ENCODE peak calls at places on chromosomes 2 and 18, in seven cellular contexts. C, B, A, W, D, G and T are unnamed samples.

GRCh38 chr2:85723707-85724360 is 29.7 kb downstream of the GNLY start:
- DNase-seq in G (no peak), B (no peak), W (no peak), A (peak), D (no peak), C (no peak), T (no peak)

GRCh38 chr2:113158884-113159553 is 14.8 kb upstream of the PSD4 start:
- DNase-seq in C (no peak), B (no peak), D (no peak), A (peak), W (no peak), G (no peak), T (no peak)

GRCh38 chr2:224594840-224595239 is 9.7 kb upstream of the CUL3 start:
- DNase-seq in C (no peak), B (no peak), W (no peak), G (peak), D (no peak), A (peak), T (no peak)

GRCh38 chr2:226030369-226031077 is 631.0 kb downstream of the NYAP2 start:
- DNase-seq in C (no peak), B (no peak), G (no peak), D (peak), A (no peak), W (no peak), T (no peak)

GRCh38 chr2:88753833-88754584 is 62.5 kb downstream of the RPIA start:
- DNase-seq in C (no peak), B (no peak), D (peak), G (peak), W (peak), A (no peak), T (no peak)

GRCh38 chr18:4352746-4353522 is 102.2 kb downstream of the DLGAP1 start:
- DNase-seq in B (no peak), W (no peak), D (peak), G (no peak), A (no peak), C (no peak), T (no peak)

GRCh38 chr2:19542796-19543195 is 184.4 kb upstream of the OSR1 start:
- DNase-seq in B (no peak), G (no peak), A (peak), C (no peak), W (no peak), D (no peak), T (no peak)

GRCh38 chr2:231222318-231223000 is 24.0 kb downstream of the ARMC9 start:
- DNase-seq in G (no peak), C (no peak), D (no peak), B (no peak), A (peak), W (no peak), T (no peak)

GRCh38 chr18:7608174-7608550 is 41.0 kb downstream of the PTPRM start:
- DNase-seq in G (no peak), A (peak), W (no peak), C (no peak), B (no peak), D (no peak), T (no peak)

GRCh38 chr2:239259603-239260298 is 141.1 kb downstream of the HDAC4 start:
- DNase-seq in B (no peak), A (no peak), D (no peak), W (peak), G (no peak), C (no peak), T (peak)

GRCh38 chr2:227163998-227164744 is at the start of the genes COL4A3 and COL4A4:
- DNase-seq in D (peak), W (peak), C (peak), B (peak), A (peak), G (peak), T (peak)

GRCh38 chr2:96800061-96800761 is 15.9 kb upstream of the CNNM3 start:
- DNase-seq in C (no peak), W (no peak), G (no peak), D (no peak), A (no peak), B (no peak), T (no peak)

GRCh38 chr18:44107187-44107586 is 573.5 kb upstream of the SETBP1 start:
- DNase-seq in C (no peak), A (peak), G (peak), W (no peak), D (no peak), B (no peak), T (no peak)

GRCh38 chr18:58397385-58398132 is 231.3 kb downstream of the ALPK2 start:
- DNase-seq in C (no peak), W (no peak), A (no peak), G (no peak), B (no peak), D (no peak), T (no peak)

GRCh38 chr2:16049406-16049805 is 109.1 kb downstream of the MYCN start:
- DNase-seq in B (no peak), W (no peak), G (no peak), D (no peak), C (no peak), A (no peak), T (no peak)

GRCh38 chr2:115654362-115654761 is 1211.9 kb downstream of the DPP10 start:
- DNase-seq in G (no peak), A (no peak), W (no peak), B (no peak), C (no peak), D (no peak), T (no peak)

GRCh38 chr2:108626993-108627392 is 92.3 kb upstream of the RANBP2 start:
- DNase-seq in A (no peak), C (no peak), B (no peak), G (peak), W (no peak), D (no peak), T (no peak)

GRCh38 chr18:6650063-6650462 is 79.5 kb upstream of the ARHGAP28 start:
- DNase-seq in C (peak), W (peak), G (no peak), A (no peak), B (no peak), D (no peak), T (no peak)

GRCh38 chr2:3805120-3805519 is 101.7 kb downstream of the DCDC2C start:
- DNase-seq in D (peak), C (no peak), G (peak), A (no peak), W (no peak), B (no peak), T (no peak)

GRCh38 chr2:128324897-128325410 is 6.3 kb upstream of the HS6ST1 start:
- DNase-seq in A (no peak), G (no peak), D (no peak), B (no peak), W (no peak), C (no peak), T (no peak)

GRCh38 chr2:90207454-90208058 is 1516.1 kb downstream of the RPIA start:
- DNase-seq in G (peak), C (no peak), A (no peak), B (no peak), D (peak), W (no peak), T (no peak)

GRCh38 chr2:172373076-172373475 is 54.3 kb upstream of the ITGA6 start:
- DNase-seq in W (no peak), G (no peak), B (no peak), C (no peak), D (no peak), A (no peak), T (no peak)

GRCh38 chr18:50832754-50833153 is 12.9 kb upstream of the MRO start:
- DNase-seq in W (no peak), D (no peak), B (no peak), G (no peak), A (no peak), C (no peak), T (no peak)

GRCh38 chr2:240891492-240892340 is 4.2 kb downstream of the MAB21L4 start:
- DNase-seq in D (no peak), G (no peak), B (no peak), C (no peak), A (no peak), W (no peak), T (no peak)

GRCh38 chr2:150075831-150076230 is 411.6 kb downstream of the RND3 start:
- DNase-seq in A (peak), G (peak), D (no peak), C (no peak), B (no peak), W (no peak), T (no peak)

GRCh38 chr2:218290316-218291261 is 1.7 kb downstream of the TMBIM1 start:
- DNase-seq in W (no peak), D (no peak), B (no peak), C (no peak), A (no peak), G (peak), T (no peak)

GRCh38 chr2:157751462-157752058 is 122.9 kb upstream of the ACVR1C start:
- DNase-seq in D (peak), G (peak), B (no peak), W (peak), C (peak), A (no peak), T (peak)
- TF ChIP-seq CTCF in D (peak), G (peak), B (no peak), W (no peak), C (no peak), A (no peak), T (no peak)

GRCh38 chr2:101961287-101962242 is 30.2 kb upstream of the IL1R2 start:
- DNase-seq in B (peak), A (peak), W (peak), D (no peak), G (peak), C (peak), T (peak)
- TF ChIP-seq CTCF in B (no peak), A (peak), W (no peak), D (no peak), G (no peak), C (no peak), T (no peak)

GRCh38 chr2:40230717-40231300 is 221.1 kb downstream of the SLC8A1 start:
- DNase-seq in G (peak), B (no peak), D (no peak), W (no peak), A (peak), C (no peak), T (no peak)
- TF ChIP-seq CTCF in G (peak), B (no peak), D (no peak), W (no peak), A (no peak), C (no peak), T (no peak)

GRCh38 chr2:98607741-98608117 is 583 bp downstream of the COA5 start:
- DNase-seq in D (no peak), W (no peak), G (peak), B (no peak), A (no peak), C (no peak), T (no peak)

GRCh38 chr2:98607104-98607503 is 1.2 kb downstream of the COA5 start:
- DNase-seq in D (no peak), A (no peak), B (no peak), W (no peak), G (no peak), C (no peak), T (no peak)

GRCh38 chr2:98606431-98606830 is 1.9 kb downstream of the COA5 start:
- DNase-seq in C (no peak), D (no peak), W (no peak), B (no peak), G (no peak), A (no peak), T (no peak)

GRCh38 chr2:98608962-98609604 is 694 bp downstream of the UNC50 start:
- DNase-seq in G (peak), B (no peak), D (peak), C (no peak), W (peak), A (peak), T (no peak)

GRCh38 chr2:98608118-98608961 is at the start of the genes COA5 and UNC50:
- DNase-seq in G (peak), C (peak), W (peak), D (peak), B (peak), A (peak), T (peak)
- TF ChIP-seq CTCF in G (no peak), C (no peak), W (no peak), D (no peak), B (no peak), A (no peak), T (no peak)

GRCh38 chr18:79067611-79068010 is 1.6 kb upstream of the ATP9B start:
- DNase-seq in C (no peak), A (no peak), W (no peak), D (no peak), G (no peak), B (no peak), T (no peak)

GRCh38 chr18:79069792-79070151 is 578 bp downstream of the ATP9B start:
- DNase-seq in G (no peak), B (no peak), W (no peak), C (no peak), D (no peak), A (no peak), T (no peak)

GRCh38 chr18:79068299-79068945 is 772 bp upstream of the ATP9B start:
- DNase-seq in A (peak), G (peak), W (peak), B (peak), D (peak), C (no peak), T (peak)

GRCh38 chr18:79070486-79070885 is 1.3 kb downstream of the ATP9B start:
- DNase-seq in W (no peak), C (no peak), B (no peak), G (no peak), A (peak), D (no peak), T (no peak)

DNA sequence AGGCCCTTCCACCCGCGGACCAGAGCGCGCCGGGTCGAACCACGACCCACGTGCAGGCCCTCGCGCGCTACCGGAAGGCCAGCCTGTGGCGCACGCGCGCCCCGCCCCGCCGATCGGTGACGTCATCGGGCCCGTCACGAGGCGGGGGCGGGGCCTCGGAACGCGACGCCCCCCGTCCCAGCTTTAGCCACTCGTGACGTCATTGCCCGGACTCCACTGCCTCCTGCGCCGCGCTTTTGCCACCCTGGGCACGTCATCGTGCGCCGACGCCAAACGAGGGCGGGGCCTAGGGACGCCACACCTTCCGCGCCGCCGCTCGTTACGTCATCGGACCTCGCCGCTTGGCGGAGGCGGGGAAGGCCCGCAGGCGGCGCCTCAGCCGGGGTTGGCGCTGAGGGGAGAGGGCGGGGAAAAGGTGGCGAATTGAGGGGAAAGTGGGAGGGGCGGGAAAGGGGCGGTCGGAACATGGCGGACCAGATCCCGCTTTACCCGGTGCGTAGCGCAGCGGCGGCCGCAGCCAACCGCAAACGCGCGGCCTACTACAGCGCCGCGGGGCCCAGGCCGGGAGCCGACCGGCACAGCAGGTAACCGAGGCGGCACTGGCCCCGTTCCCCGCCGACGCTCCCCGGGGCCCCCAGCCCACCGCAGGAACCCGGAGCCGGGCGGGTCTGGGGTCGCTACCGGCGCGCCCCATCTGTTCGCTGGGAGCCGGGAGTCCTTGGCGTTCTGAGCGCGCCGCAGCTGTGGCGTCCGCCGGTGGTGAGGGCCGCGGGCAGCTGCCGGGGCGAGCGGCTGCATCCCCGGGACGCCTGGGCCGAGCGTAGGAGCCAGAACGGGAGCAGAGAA is at the start of gene ATP9B:
- DNase-seq in C (peak), G (peak), D (peak), B (peak), W (peak), A (peak), T (peak)
- TF ChIP-seq CTCF in C (no peak), G (no peak), D (no peak), B (peak), W (no peak), A (no peak), T (no peak)

GRCh38 chr2:135004005-135004746 is 43.1 kb downstream of the MAP3K19 start:
- DNase-seq in C (peak), B (peak), D (peak), A (peak), W (peak), G (peak), T (peak)

GRCh38 chr2:135002836-135003235 is 44.4 kb downstream of the MAP3K19 start:
- DNase-seq in A (no peak), B (no peak), W (no peak), D (no peak), C (no peak), G (no peak), T (no peak)

GRCh38 chr2:134999536-134999935 is 47.7 kb downstream of the MAP3K19 start:
- DNase-seq in B (no peak), G (no peak), W (no peak), C (no peak), D (no peak), A (peak), T (no peak)
- TF ChIP-seq CTCF in B (no peak), G (no peak), W (no peak), C (no peak), D (no peak), A (no peak), T (no peak)

GRCh38 chr2:12048551-12048950 is 302.1 kb downstream of the LPIN1 start:
- DNase-seq in B (no peak), C (no peak), A (no peak), D (peak), G (no peak), W (no peak), T (no peak)
- TF ChIP-seq CTCF in B (no peak), C (no peak), A (no peak), D (peak), G (no peak), W (no peak), T (no peak)

GRCh38 chr2:215833531-215834162 is 179.7 kb downstream of the MREG start:
- DNase-seq in A (peak), D (peak), W (no peak), G (peak), B (no peak), C (no peak), T (no peak)
- TF ChIP-seq CTCF in A (no peak), D (no peak), W (no peak), G (no peak), B (no peak), C (no peak), T (no peak)

DNA sequence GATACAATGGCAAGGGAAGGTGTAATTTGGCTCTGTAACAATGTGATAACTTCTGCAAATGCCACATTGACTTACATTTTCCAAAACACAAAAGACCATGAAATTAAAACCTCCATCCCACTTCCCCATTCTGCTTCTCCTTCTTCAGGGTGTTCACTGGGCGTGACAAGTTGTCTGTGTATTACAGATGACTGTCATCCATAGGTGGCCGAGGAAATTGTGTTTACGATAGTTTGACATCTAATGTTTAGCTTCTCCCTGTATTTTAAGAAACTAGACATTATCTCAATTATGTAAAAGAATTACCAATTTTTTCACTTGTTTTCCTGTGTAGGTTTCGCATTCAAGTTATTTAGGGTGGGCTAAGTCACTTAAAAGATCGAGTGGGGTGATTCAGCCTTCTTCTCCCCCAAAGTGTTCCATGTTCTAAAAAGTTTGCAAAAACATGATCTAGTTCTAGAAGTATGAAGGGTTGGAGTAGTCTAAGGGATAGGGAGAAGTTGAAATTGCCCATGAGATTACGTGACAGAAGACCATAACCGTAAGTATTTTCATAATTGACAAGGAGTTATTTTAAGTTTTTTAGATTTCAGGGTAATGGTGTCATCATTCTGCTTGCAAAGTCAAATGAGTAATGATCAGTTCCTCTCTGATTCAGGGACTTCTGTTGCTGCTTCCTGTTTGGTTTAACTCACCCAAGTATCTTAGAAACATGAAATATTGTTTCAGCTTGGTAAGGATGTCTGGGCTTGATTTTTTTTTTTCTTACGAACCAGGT is 25.2 kb upstream of the CYTIP start:
- DNase-seq in W (peak), B (no peak), D (no peak), C (no peak), A (peak), G (peak), T (no peak)
- TF ChIP-seq CTCF in W (no peak), B (no peak), D (no peak), C (no peak), A (no peak), G (no peak), T (no peak)

DNA sequence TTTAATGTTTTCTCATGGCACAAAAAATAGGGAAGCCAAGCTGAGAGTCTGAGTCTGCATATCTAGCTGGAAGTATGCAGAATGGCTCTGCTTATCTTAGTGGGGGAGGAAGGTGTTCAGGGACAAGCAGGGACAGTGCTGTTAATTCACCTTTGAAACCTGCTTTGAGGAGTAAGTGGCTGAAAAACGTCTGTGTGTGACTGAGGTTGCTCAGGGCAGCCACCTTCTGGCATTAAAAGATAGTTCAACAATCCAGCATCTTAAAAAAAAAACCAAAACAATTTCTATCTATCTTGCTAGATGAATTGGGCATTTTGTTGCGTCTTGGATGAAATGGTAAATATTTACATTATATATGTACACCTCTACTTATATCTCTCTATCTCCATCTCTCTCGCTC is 2.0 kb upstream of the TRPM8 start:
- DNase-seq in A (peak), D (peak), G (peak), C (no peak), B (no peak), W (no peak), T (no peak)
- TF ChIP-seq CTCF in A (no peak), D (peak), G (peak), C (no peak), B (no peak), W (no peak), T (no peak)